ENCODE peak calls at places on chromosomes 6 and 20, in nine cellular contexts. F is breast epithelium, U is ovary, A is esophagus muscularis mucosa, S is body of pancreas, M is stomach, W is heart left ventricle, P is A549, H is transverse colon. E is an unnamed sample.

GRCh38 chr6:44009425-44010321 is 117.6 kb downstream of the MRPL14 start:
- DNase-seq in F (peak), U (no peak), A (no peak), S (peak), M (peak), W (no peak), P (no peak), H (no peak), E (peak)

GRCh38 chr20:11047559-11047958 is 373.8 kb upstream of the JAG1 start:
- DNase-seq in F (no peak), U (no peak), A (no peak), S (no peak), M (no peak), W (no peak), P (no peak), H (no peak), E (no peak)

GRCh38 chr6:169623343-169623742 is 78.5 kb downstream of the WDR27 start:
- DNase-seq in F (no peak), U (no peak), A (no peak), S (no peak), M (no peak), W (no peak), P (no peak), H (no peak), E (no peak)

GRCh38 chr6:15350386-15351083 is 104.7 kb downstream of the JARID2 start:
- DNase-seq in F (no peak), U (no peak), A (no peak), S (no peak), M (no peak), W (no peak), P (no peak), H (no peak), E (no peak)

GRCh38 chr20:52219441-52219840 is 27.9 kb upstream of the ZFP64 start:
- DNase-seq in F (no peak), U (no peak), A (peak), S (no peak), M (peak), W (no peak), P (no peak), H (no peak), E (no peak)

GRCh38 chr6:15504581-15505350 is 158.1 kb downstream of the DTNBP1 start:
- DNase-seq in F (peak), U (peak), A (no peak), S (peak), M (peak), W (peak), P (no peak), H (peak), E (peak)

GRCh38 chr6:33428219-33428890 is 8.5 kb downstream of the SYNGAP1 start:
- DNase-seq in F (no peak), U (no peak), A (no peak), S (peak), M (no peak), W (peak), P (peak), H (peak), E (no peak)

GRCh38 chr20:8646026-8646425 is 422.9 kb upstream of the PLCB4 start:
- DNase-seq in F (no peak), U (no peak), A (no peak), S (no peak), M (no peak), W (no peak), P (no peak), H (no peak), E (no peak)

GRCh38 chr20:45823949-45824835 is 2.9 kb downstream of the TNNC2 start:
- DNase-seq in F (no peak), U (peak), A (no peak), S (peak), M (peak), W (no peak), P (no peak), H (peak), E (peak)

GRCh38 chr6:168052291-168052891 is 26.6 kb downstream of the FRMD1 start:
- DNase-seq in F (no peak), U (no peak), A (no peak), S (no peak), M (peak), W (no peak), P (no peak), H (peak), E (no peak)

GRCh38 chr6:134902907-134903306 is 47.0 kb downstream of the ALDH8A1 start:
- DNase-seq in F (no peak), U (no peak), A (no peak), S (no peak), M (no peak), W (no peak), P (no peak), H (no peak), E (no peak)

GRCh38 chr6:161727063-161727462 is 453.2 kb upstream of the AGPAT4 start:
- DNase-seq in F (no peak), U (no peak), A (no peak), S (no peak), M (no peak), W (no peak), P (no peak), H (no peak), E (no peak)

GRCh38 chr6:79713701-79714322 is 82.7 kb downstream of the SH3BGRL2 start:
- DNase-seq in F (no peak), U (peak), A (no peak), S (peak), M (peak), W (peak), P (peak), H (peak), E (no peak)

GRCh38 chr20:61684583-61685235 is 381.0 kb downstream of the TAF4 start:
- DNase-seq in F (no peak), U (no peak), A (no peak), S (no peak), M (no peak), W (no peak), P (no peak), H (no peak), E (no peak)

GRCh38 chr6:52416629-52417151 is 3.5 kb upstream of the EFHC1 start:
- DNase-seq in F (no peak), U (no peak), A (no peak), S (peak), M (no peak), W (peak), P (peak), H (no peak), E (no peak)

GRCh38 chr6:148440877-148441453 is 98.3 kb downstream of the SASH1 start:
- DNase-seq in F (peak), U (peak), A (no peak), S (peak), M (peak), W (peak), P (peak), H (peak), E (peak)

GRCh38 chr20:35901678-35902544 is 52.4 kb downstream of the SCAND1 start:
- DNase-seq in F (no peak), U (no peak), A (no peak), S (no peak), M (no peak), W (no peak), P (peak), H (no peak), E (no peak)

GRCh38 chr6:131762984-131763383 is 44.8 kb upstream of the ENPP1 start:
- DNase-seq in F (no peak), U (no peak), A (no peak), S (no peak), M (no peak), W (no peak), P (no peak), H (no peak), E (no peak)

GRCh38 chr6:50457351-50457750 is 256.0 kb upstream of the TFAP2D start:
- DNase-seq in F (no peak), U (no peak), A (no peak), S (no peak), M (no peak), W (no peak), P (no peak), H (no peak), E (no peak)

GRCh38 chr6:44113396-44113795 is 13.9 kb downstream of the MRPL14 start:
- DNase-seq in F (no peak), U (no peak), A (no peak), S (no peak), M (no peak), W (no peak), P (peak), H (no peak), E (no peak)

GRCh38 chr20:6940052-6940451 is 172.6 kb downstream of the BMP2 start:
- DNase-seq in F (no peak), U (no peak), A (peak), S (no peak), M (no peak), W (no peak), P (no peak), H (no peak), E (no peak)

GRCh38 chr20:60583741-60584140 is 625.5 kb downstream of the CDH26 start:
- DNase-seq in F (no peak), U (no peak), A (no peak), S (no peak), M (no peak), W (no peak), P (no peak), H (no peak), E (no peak)

GRCh38 chr20:14984768-14985622 is 647.6 kb upstream of the FLRT3 start:
- DNase-seq in F (no peak), U (no peak), A (no peak), S (no peak), M (no peak), W (no peak), P (no peak), H (no peak), E (no peak)

GRCh38 chr20:37384683-37385174 is 38.8 kb downstream of the SRC start:
- DNase-seq in F (peak), U (peak), A (no peak), S (peak), M (peak), W (peak), P (peak), H (peak), E (peak)

GRCh38 chr6:137681445-137682009 is 185.5 kb upstream of the TNFAIP3 start:
- DNase-seq in F (no peak), U (no peak), A (no peak), S (no peak), M (no peak), W (no peak), P (peak), H (no peak), E (no peak)

GRCh38 chr6:124795879-124796838 is 166.1 kb upstream of the RNF217 start:
- DNase-seq in F (no peak), U (no peak), A (no peak), S (no peak), M (no peak), W (no peak), P (no peak), H (no peak), E (no peak)

GRCh38 chr6:114783083-114783482 is 440.3 kb upstream of the HS3ST5 start:
- DNase-seq in F (no peak), U (no peak), A (no peak), S (no peak), M (no peak), W (no peak), P (no peak), H (no peak), E (no peak)

GRCh38 chr20:1478566-1478965 is 11.9 kb upstream of the NSFL1C start:
- DNase-seq in F (no peak), U (no peak), A (no peak), S (no peak), M (no peak), W (no peak), P (peak), H (no peak), E (no peak)

GRCh38 chr6:73264446-73264845 is 1.4 kb upstream of the KHDC1 start:
- DNase-seq in F (no peak), U (no peak), A (no peak), S (no peak), M (no peak), W (no peak), P (no peak), H (no peak), E (no peak)

GRCh38 chr20:61426361-61426760 is 174.3 kb downstream of the CDH4 start:
- DNase-seq in F (no peak), U (no peak), A (no peak), S (no peak), M (no peak), W (no peak), P (no peak), H (no peak), E (no peak)

GRCh38 chr6:27138837-27139752 is 108.4 kb upstream of the PRSS16 start:
- DNase-seq in F (no peak), U (peak), A (no peak), S (no peak), M (peak), W (peak), P (no peak), H (peak), E (peak)
- TF ChIP-seq POLR2A in F (no peak), U (no peak), A (no peak), S (no peak), M (no peak), W (peak), P (peak), H (peak), E (no peak)

GRCh38 chr6:107216197-107216933 is 101.0 kb upstream of the BEND3 start:
- DNase-seq in F (no peak), U (no peak), A (no peak), S (no peak), M (no peak), W (no peak), P (no peak), H (no peak), E (no peak)

GRCh38 chr6:107219851-107220250 is 104.5 kb upstream of the BEND3 start:
- DNase-seq in F (no peak), U (no peak), A (no peak), S (no peak), M (no peak), W (no peak), P (no peak), H (no peak), E (no peak)

GRCh38 chr6:107215334-107215733 is 100.0 kb upstream of the BEND3 start:
- DNase-seq in F (no peak), U (no peak), A (no peak), S (no peak), M (no peak), W (no peak), P (no peak), H (no peak), E (no peak)

GRCh38 chr6:107217248-107217647 is 101.9 kb upstream of the BEND3 start:
- DNase-seq in F (no peak), U (no peak), A (no peak), S (no peak), M (no peak), W (no peak), P (no peak), H (no peak), E (no peak)

GRCh38 chr6:107218142-107218541 is 102.8 kb upstream of the BEND3 start:
- DNase-seq in F (no peak), U (no peak), A (no peak), S (no peak), M (no peak), W (no peak), P (no peak), H (no peak), E (no peak)
- TF ChIP-seq CTCF in F (no peak), U (no peak), A (no peak), S (no peak), M (no peak), W (no peak), P (no peak), H (no peak), E (no peak)

DNA sequence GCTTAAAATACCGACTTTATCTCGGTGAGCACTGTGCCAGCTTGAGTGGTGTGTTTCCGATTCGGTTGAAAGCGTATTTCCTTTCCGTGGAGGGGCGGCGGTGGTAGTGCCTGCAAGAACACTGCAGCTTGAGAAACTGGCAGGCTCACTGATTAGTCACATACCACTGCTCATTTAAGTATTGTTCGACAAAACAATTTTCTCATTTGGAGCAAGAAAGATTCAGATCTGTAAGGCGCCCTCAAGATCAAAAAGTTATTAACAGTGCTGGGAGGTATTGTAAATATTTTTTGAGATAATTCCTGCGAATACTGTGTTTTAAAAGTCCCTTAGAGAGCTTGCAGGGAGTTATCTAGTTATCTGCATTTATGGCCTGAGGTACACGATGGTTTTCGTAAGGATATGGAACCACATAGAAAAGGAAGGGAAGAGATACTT is 1.3 kb downstream of the MAPK14 start:
- DNase-seq in F (no peak), U (peak), A (no peak), S (peak), M (peak), W (peak), P (peak), H (peak), E (peak)
- TF ChIP-seq POLR2A in F (no peak), U (no peak), A (no peak), S (no peak), M (no peak), W (peak), P (no peak), H (peak), E (no peak)

GRCh38 chr6:95923518-95923917 is 92.3 kb upstream of the FUT9 start:
- DNase-seq in F (no peak), U (no peak), A (no peak), S (peak), M (peak), W (no peak), P (no peak), H (no peak), E (no peak)
- TF ChIP-seq CTCF in F (no peak), U (no peak), A (peak), S (peak), M (no peak), W (no peak), P (no peak), H (no peak), E (no peak)

DNA sequence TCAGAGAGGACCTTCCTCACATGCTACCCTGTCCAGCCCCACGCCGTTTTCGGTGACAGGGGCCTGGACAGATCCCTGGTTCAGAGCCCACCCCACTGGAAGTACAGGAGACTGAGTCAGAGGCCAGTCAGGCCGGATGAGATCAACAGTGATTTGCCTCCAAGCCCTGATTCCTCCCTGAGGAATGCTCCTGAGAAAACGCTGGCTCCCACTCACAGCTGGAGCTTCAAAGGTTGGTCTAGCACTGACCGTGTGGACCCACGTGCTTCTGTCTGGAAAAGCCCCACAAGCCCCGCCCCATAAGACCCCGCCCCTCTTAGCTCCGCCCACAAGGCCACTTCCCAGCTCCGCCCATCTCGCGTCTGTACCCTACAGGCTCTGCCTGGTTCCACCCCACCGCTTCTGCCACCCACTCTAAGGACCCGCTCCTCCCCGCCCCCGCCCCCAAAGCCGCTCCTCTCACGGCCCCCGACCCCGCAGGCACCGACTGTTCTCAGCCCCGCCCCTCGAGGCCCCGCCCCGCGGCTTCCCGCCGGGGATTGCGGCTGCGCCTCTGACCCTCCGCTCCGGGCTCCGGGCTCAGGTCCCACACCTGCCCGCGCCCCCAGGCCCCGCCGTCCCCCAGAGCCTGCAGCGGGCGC is 64.9 kb upstream of the BHLHE23 start:
- DNase-seq in F (no peak), U (no peak), A (no peak), S (no peak), M (no peak), W (no peak), P (peak), H (no peak), E (peak)
- TF ChIP-seq POLR2A in F (no peak), U (no peak), A (no peak), S (no peak), M (no peak), W (no peak), P (no peak), H (no peak), E (no peak)

GRCh38 chr20:31440012-31440659 is at the start of gene DEFB123:
- DNase-seq in F (no peak), U (no peak), A (no peak), S (no peak), M (no peak), W (no peak), P (no peak), H (no peak), E (no peak)
- TF ChIP-seq CTCF in F (no peak), U (no peak), A (no peak), S (no peak), M (no peak), W (peak), P (peak), H (no peak), E (no peak)

GRCh38 chr6:154736613-154737259 is 3.5 kb downstream of the SCAF8 start:
- DNase-seq in F (no peak), U (no peak), A (no peak), S (no peak), M (no peak), W (no peak), P (no peak), H (no peak), E (no peak)

GRCh38 chr6:154731296-154732218 is 1.7 kb upstream of the SCAF8 start:
- DNase-seq in F (no peak), U (no peak), A (no peak), S (no peak), M (no peak), W (no peak), P (no peak), H (no peak), E (no peak)

GRCh38 chr6:154733610-154734379 is 579 bp downstream of the SCAF8 start:
- DNase-seq in F (peak), U (peak), A (peak), S (peak), M (peak), W (peak), P (peak), H (peak), E (peak)

GRCh38 chr6:154732538-154732823 is 735 bp upstream of the SCAF8 start:
- DNase-seq in F (no peak), U (no peak), A (no peak), S (no peak), M (no peak), W (no peak), P (no peak), H (no peak), E (no peak)

DNA sequence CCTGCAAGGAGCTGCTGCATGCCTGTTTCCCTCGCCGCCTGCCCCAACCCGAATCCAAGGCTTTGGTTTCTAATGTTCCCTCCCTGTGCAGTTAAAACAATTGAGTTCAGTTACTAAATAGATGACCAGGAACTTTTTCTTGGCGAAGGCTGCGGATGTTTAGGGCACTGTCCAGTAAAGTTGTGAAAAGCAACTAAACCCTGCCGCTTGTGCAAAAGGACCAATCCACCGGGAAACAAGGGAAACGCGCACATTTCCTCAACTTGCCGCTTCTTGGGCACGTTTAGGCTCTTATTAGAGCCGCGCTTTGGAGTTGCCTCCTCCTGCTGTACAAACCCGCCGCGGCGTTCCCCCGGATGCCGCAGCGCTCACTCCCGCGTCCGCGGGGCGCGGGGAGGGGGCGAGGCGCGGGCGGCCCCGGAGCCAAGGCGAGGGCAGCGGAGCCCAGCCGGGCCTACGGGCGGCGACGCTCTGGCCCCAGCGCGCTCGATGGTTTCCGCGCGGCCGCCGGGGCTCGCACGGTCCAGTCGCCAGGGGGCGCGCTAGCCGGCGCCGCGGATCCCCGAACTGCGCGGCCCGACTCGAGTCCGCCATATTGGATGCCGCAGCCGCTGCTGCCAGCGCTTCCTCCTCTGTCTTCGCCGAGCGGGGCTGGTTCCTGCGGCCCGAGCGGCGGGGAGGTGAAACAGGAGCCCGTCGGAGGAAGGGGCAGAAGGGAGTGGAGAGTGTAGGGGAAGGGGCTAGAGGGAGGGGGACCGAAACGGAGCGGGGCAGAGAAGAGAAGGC is at the start of gene SCAF8:
- DNase-seq in F (peak), U (peak), A (peak), S (peak), M (peak), W (peak), P (peak), H (peak), E (peak)
- TF ChIP-seq POLR2A in F (no peak), U (peak), A (no peak), S (peak), M (no peak), W (peak), P (peak), H (peak), E (peak)

GRCh38 chr6:3751019-3751729 is at the start of gene PXDC1:
- DNase-seq in F (no peak), U (no peak), A (no peak), S (no peak), M (no peak), W (no peak), P (no peak), H (no peak), E (no peak)

GRCh38 chr6:3749390-3749978 is 2.0 kb downstream of the PXDC1 start:
- DNase-seq in F (peak), U (no peak), A (no peak), S (peak), M (peak), W (no peak), P (no peak), H (peak), E (no peak)

GRCh38 chr6:3751730-3752537 is 421 bp upstream of the PXDC1 start:
- DNase-seq in F (peak), U (peak), A (peak), S (peak), M (peak), W (peak), P (peak), H (peak), E (peak)

GRCh38 chr6:3749991-3750323 is 1.6 kb downstream of the PXDC1 start:
- DNase-seq in F (no peak), U (peak), A (no peak), S (peak), M (peak), W (peak), P (no peak), H (peak), E (peak)

GRCh38 chr6:3750324-3751018 is 1.0 kb downstream of the PXDC1 start:
- DNase-seq in F (peak), U (peak), A (peak), S (peak), M (peak), W (peak), P (no peak), H (peak), E (peak)
- TF ChIP-seq CTCF in F (no peak), U (no peak), A (no peak), S (no peak), M (no peak), W (no peak), P (no peak), H (no peak), E (no peak)